ENCODE peak calls at places on chromosomes 2 and 18, in seven cellular contexts. T, C, E, D, K, V and N are unnamed samples.

GRCh38 chr18:46554406-46554805 is 102.6 kb downstream of the LOXHD1 start:
- DNase-seq in K (no peak), V (no peak), E (no peak), C (no peak), T (no peak), D (no peak), N (no peak)

GRCh38 chr18:23992119-23992940 is 22.2 kb upstream of the TTC39C start:
- DNase-seq in E (peak), D (peak), T (no peak), V (peak), C (no peak), K (no peak), N (peak)

GRCh38 chr2:219459460-219460311 is 25.0 kb downstream of the SPEG start:
- DNase-seq in C (peak), T (peak), D (peak), K (peak), V (peak), E (peak), N (peak)

GRCh38 chr2:9772999-9773904 is 70.0 kb upstream of the TAF1B start:
- DNase-seq in K (no peak), E (peak), T (no peak), V (no peak), D (no peak), C (no peak), N (no peak)

GRCh38 chr2:206555721-206556120 is 86.6 kb upstream of the FAM237A start:
- DNase-seq in C (no peak), T (no peak), V (peak), D (no peak), K (no peak), E (no peak), N (no peak)

GRCh38 chr2:9101763-9102425 is 98.4 kb upstream of the MBOAT2 start:
- DNase-seq in K (no peak), E (no peak), D (no peak), C (no peak), T (no peak), V (no peak), N (no peak)

GRCh38 chr2:240322231-240322955 is 113.1 kb upstream of the GPC1 start:
- DNase-seq in T (peak), V (peak), C (no peak), K (no peak), D (no peak), E (peak), N (no peak)

GRCh38 chr18:23244431-23244830 is 109.1 kb downstream of the CABLES1 start:
- DNase-seq in C (no peak), D (no peak), V (no peak), T (no peak), K (peak), E (no peak), N (no peak)

GRCh38 chr2:133862400-133862977 is 294.2 kb upstream of the NCKAP5 start:
- DNase-seq in V (peak), D (no peak), T (no peak), K (no peak), C (no peak), E (no peak), N (no peak)

GRCh38 chr2:216695401-216695821 is at the start of gene IGFBP5:
- DNase-seq in V (peak), D (peak), E (peak), K (peak), T (peak), C (peak), N (no peak)
- TF ChIP-seq CTCF in V (peak), D (no peak), E (no peak), K (peak), T (peak), C (no peak), N (no peak)

DNA sequence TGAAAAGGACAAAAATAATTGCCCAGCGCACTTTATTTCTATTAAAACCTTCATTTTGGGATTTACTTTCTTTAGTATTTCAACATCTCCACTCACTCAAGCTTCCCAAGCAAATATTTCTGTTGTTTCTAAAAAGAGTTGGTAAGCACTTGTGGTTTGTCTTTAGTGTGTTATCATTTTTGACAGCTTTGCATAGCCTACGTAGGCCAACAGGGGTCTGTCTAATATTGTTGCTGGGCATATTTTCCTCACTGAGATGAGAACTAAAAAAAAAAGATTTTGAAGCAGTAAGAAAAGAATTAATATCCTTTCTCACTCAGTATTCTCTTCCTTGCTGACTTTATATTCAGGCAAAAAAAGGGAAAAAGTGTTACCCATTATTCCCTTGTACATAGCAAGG is 494.1 kb downstream of the ARHGAP15 start:
- DNase-seq in C (no peak), D (no peak), E (no peak), V (no peak), K (no peak), T (peak), N (no peak)
- TF ChIP-seq CTCF in C (no peak), D (no peak), E (no peak), V (peak), K (peak), T (no peak), N (no peak)

GRCh38 chr2:16508061-16508851 is 157.4 kb downstream of the CYRIA start:
- DNase-seq in C (peak), E (peak), T (peak), V (no peak), K (peak), D (peak), N (peak)
- TF ChIP-seq CTCF in C (peak), E (peak), T (peak), V (peak), K (peak), D (peak), N (peak)

GRCh38 chr2:102449370-102449974 is 23.6 kb upstream of the SLC9A4 start:
- DNase-seq in C (peak), E (peak), D (peak), K (peak), T (peak), V (peak), N (peak)
- TF ChIP-seq CTCF in C (peak), E (peak), D (peak), K (peak), T (peak), V (peak), N (peak)

DNA sequence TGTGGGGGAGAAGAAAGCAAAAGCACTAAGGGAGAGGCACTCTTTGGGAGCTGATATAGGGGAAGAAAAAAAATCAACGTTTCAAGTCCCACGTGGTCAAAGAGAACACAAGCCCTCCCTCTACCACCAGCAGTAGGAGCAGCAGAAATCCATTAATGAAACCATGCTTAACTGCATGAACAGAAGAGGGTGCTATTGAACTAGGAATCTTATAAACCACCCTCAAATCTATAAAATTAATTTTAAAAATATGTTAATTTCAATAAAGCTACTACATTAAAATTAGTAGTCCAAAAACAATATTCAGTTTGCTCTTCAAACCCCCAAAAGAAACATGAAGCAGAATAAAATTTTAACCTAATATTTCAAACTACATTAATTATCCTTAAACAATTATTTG is 147.8 kb downstream of the TMEM18 start:
- DNase-seq in T (peak), D (peak), V (peak), C (peak), K (peak), E (no peak), N (peak)
- TF ChIP-seq CTCF in T (no peak), D (peak), V (no peak), C (peak), K (peak), E (peak), N (peak)

DNA sequence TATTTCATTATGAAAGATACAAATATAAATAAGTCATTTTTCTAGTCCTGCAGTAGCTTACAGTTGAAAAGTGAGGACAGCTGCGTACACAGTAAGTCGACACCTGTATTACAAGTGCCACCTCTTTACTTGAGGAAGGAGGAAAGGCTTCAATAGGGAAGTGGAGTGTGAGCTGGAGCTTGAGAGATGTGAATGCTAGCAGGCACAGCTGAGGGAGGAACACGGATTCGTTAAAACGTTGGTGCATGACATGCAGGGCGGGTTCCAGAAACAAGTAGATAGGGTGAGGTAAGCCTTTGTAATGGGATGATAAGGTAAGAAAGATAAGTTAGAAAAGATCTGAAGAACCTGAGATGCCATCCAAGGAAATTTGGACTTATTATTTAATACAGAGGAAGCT is 98.1 kb upstream of the CSRNP3 start:
- DNase-seq in T (no peak), K (no peak), D (peak), E (no peak), C (no peak), V (no peak), N (no peak)
- TF ChIP-seq CTCF in T (no peak), K (no peak), D (no peak), E (no peak), C (no peak), V (no peak), N (no peak)

GRCh38 chr2:86298411-86299390 is 38.7 kb downstream of the REEP1 start:
- DNase-seq in V (no peak), K (no peak), T (peak), C (no peak), D (no peak), E (peak), N (no peak)

GRCh38 chr2:86293612-86294011 is 43.8 kb downstream of the REEP1 start:
- DNase-seq in K (no peak), V (no peak), D (no peak), T (no peak), E (no peak), C (no peak), N (no peak)

GRCh38 chr2:86295071-86295470 is 42.4 kb downstream of the REEP1 start:
- DNase-seq in C (no peak), T (no peak), K (no peak), E (peak), V (no peak), D (no peak), N (no peak)

GRCh38 chr2:86297382-86298147 is 39.9 kb downstream of the REEP1 start:
- DNase-seq in C (peak), D (no peak), T (no peak), E (peak), V (no peak), K (peak), N (peak)

GRCh38 chr2:86296947-86297346 is 40.5 kb downstream of the REEP1 start:
- DNase-seq in V (no peak), T (no peak), K (no peak), D (no peak), C (no peak), E (peak), N (no peak)
- TF ChIP-seq CTCF in V (no peak), T (no peak), K (no peak), D (no peak), C (no peak), E (no peak), N (no peak)

GRCh38 chr18:55275042-55275897 is 312.7 kb downstream of the TCF4 start:
- DNase-seq in V (peak), K (peak), C (peak), T (peak), D (no peak), E (peak), N (no peak)
- TF ChIP-seq CTCF in V (peak), K (peak), C (no peak), T (peak), D (no peak), E (peak), N (peak)

DNA sequence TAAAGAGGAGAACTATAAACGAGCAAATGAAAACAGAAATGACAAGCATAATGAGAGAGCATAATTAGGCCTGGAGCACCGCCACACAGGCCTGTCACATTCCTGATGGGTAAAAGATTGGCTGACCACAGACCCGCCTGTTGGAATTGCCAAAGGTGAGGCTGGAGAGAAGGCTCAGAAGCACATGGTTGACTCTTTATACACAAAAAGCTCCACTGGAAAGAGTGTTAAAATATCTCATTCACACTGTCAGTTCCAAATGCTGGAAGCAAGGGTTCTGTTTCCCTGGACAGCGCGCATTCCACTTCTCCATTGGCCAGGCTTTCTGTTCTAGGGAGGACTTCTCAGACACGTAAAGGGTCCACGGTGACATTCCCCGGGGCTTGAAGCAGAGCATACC is 5.9 kb upstream of the LGALSL start:
- DNase-seq in C (no peak), V (no peak), T (no peak), D (no peak), E (no peak), K (no peak), N (no peak)
- TF ChIP-seq CTCF in C (no peak), V (no peak), T (no peak), D (no peak), E (no peak), K (no peak), N (no peak)